ENCODE peak calls at places on chromosomes 13 and 19, in six cellular contexts. One of them, this sample, is unnamed.

GRCh38 chr19:7992575-7992974 is 12.9 kb downstream of the ELAVL1 start:
- DNase-seq in mammary epithelial cell: no peak
- DNase-seq in BE2C: no peak
- DNase-seq in A549: no peak
- DNase-seq in fibroblast of mammary gland: no peak
- DNase-seq in left ventricle myocardium inferior: no peak
- DNase-seq in this sample: no peak

GRCh38 chr13:80824231-80824630 is 483.3 kb upstream of the SPRY2 start:
- DNase-seq in mammary epithelial cell: no peak
- DNase-seq in BE2C: no peak
- DNase-seq in A549: no peak
- DNase-seq in fibroblast of mammary gland: peak
- DNase-seq in left ventricle myocardium inferior: no peak
- DNase-seq in this sample: no peak

GRCh38 chr19:13492128-13492527 is 14.2 kb downstream of the CACNA1A start:
- DNase-seq in mammary epithelial cell: peak
- DNase-seq in BE2C: no peak
- DNase-seq in A549: no peak
- DNase-seq in fibroblast of mammary gland: peak
- DNase-seq in left ventricle myocardium inferior: no peak
- DNase-seq in this sample: no peak

GRCh38 chr13:26480246-26480855 is 77.1 kb upstream of the WASF3 start:
- DNase-seq in mammary epithelial cell: no peak
- DNase-seq in BE2C: no peak
- DNase-seq in A549: no peak
- DNase-seq in fibroblast of mammary gland: no peak
- DNase-seq in left ventricle myocardium inferior: no peak
- DNase-seq in this sample: no peak

GRCh38 chr19:41564515-41565383 is 11.2 kb upstream of the CEACAM21 start:
- DNase-seq in mammary epithelial cell: no peak
- DNase-seq in BE2C: no peak
- DNase-seq in A549: no peak
- DNase-seq in fibroblast of mammary gland: no peak
- DNase-seq in left ventricle myocardium inferior: no peak
- DNase-seq in this sample: peak

GRCh38 chr19:36604656-36605100 is 435 bp upstream of the ZNF382 start:
- DNase-seq in mammary epithelial cell: peak
- DNase-seq in BE2C: peak
- DNase-seq in A549: no peak
- DNase-seq in fibroblast of mammary gland: peak
- DNase-seq in left ventricle myocardium inferior: peak
- DNase-seq in this sample: peak

GRCh38 chr13:104181526-104182231 is 1115.5 kb upstream of the SLC10A2 start:
- DNase-seq in mammary epithelial cell: no peak
- DNase-seq in BE2C: no peak
- DNase-seq in A549: no peak
- DNase-seq in fibroblast of mammary gland: no peak
- DNase-seq in left ventricle myocardium inferior: no peak
- DNase-seq in this sample: no peak

GRCh38 chr19:3423183-3423829 is 56.9 kb downstream of the NFIC start:
- DNase-seq in mammary epithelial cell: no peak
- DNase-seq in BE2C: peak
- DNase-seq in A549: no peak
- DNase-seq in fibroblast of mammary gland: peak
- DNase-seq in left ventricle myocardium inferior: peak
- DNase-seq in this sample: no peak

GRCh38 chr13:79779761-79780160 is 298.8 kb downstream of the NDFIP2 start:
- DNase-seq in mammary epithelial cell: peak
- DNase-seq in BE2C: no peak
- DNase-seq in A549: no peak
- DNase-seq in fibroblast of mammary gland: peak
- DNase-seq in left ventricle myocardium inferior: no peak
- DNase-seq in this sample: peak

GRCh38 chr13:76016799-76017198 is 380.7 kb downstream of the LMO7 start:
- DNase-seq in mammary epithelial cell: peak
- DNase-seq in BE2C: peak
- DNase-seq in A549: no peak
- DNase-seq in fibroblast of mammary gland: peak
- DNase-seq in left ventricle myocardium inferior: no peak
- DNase-seq in this sample: peak

GRCh38 chr13:113959198-113959597 is 14.7 kb downstream of the C13orf46 start:
- DNase-seq in mammary epithelial cell: peak
- DNase-seq in BE2C: no peak
- DNase-seq in A549: no peak
- DNase-seq in fibroblast of mammary gland: peak
- DNase-seq in left ventricle myocardium inferior: no peak
- DNase-seq in this sample: no peak

GRCh38 chr13:98752111-98752941 is at the start of gene SLC15A1:
- DNase-seq in mammary epithelial cell: no peak
- DNase-seq in BE2C: no peak
- DNase-seq in A549: no peak
- DNase-seq in fibroblast of mammary gland: no peak
- DNase-seq in left ventricle myocardium inferior: no peak
- DNase-seq in this sample: no peak

GRCh38 chr13:44786724-44787123 is 202.5 kb downstream of the NUFIP1 start:
- DNase-seq in mammary epithelial cell: no peak
- DNase-seq in BE2C: no peak
- DNase-seq in A549: no peak
- DNase-seq in fibroblast of mammary gland: peak
- DNase-seq in left ventricle myocardium inferior: no peak
- DNase-seq in this sample: no peak

GRCh38 chr19:48683349-48683748 is 10.5 kb upstream of the NTN5 start:
- DNase-seq in mammary epithelial cell: no peak
- DNase-seq in BE2C: peak
- DNase-seq in A549: no peak
- DNase-seq in fibroblast of mammary gland: peak
- DNase-seq in left ventricle myocardium inferior: peak
- DNase-seq in this sample: no peak

GRCh38 chr13:75635621-75636338 is at the start of gene LMO7:
- DNase-seq in mammary epithelial cell: peak
- DNase-seq in BE2C: peak
- DNase-seq in A549: peak
- DNase-seq in fibroblast of mammary gland: no peak
- DNase-seq in left ventricle myocardium inferior: peak
- DNase-seq in this sample: peak

GRCh38 chr13:28684257-28684656 is 25.3 kb downstream of the POMP start:
- DNase-seq in mammary epithelial cell: peak
- DNase-seq in BE2C: peak
- DNase-seq in A549: no peak
- DNase-seq in fibroblast of mammary gland: no peak
- DNase-seq in left ventricle myocardium inferior: no peak
- DNase-seq in this sample: no peak

GRCh38 chr13:47628666-47629065 is 372.4 kb downstream of the SUCLA2 start:
- DNase-seq in mammary epithelial cell: peak
- DNase-seq in BE2C: no peak
- DNase-seq in A549: no peak
- DNase-seq in fibroblast of mammary gland: peak
- DNase-seq in left ventricle myocardium inferior: no peak
- DNase-seq in this sample: no peak

GRCh38 chr19:38951187-38951586 is 20.4 kb downstream of the MRPS12 start:
- DNase-seq in mammary epithelial cell: no peak
- DNase-seq in BE2C: no peak
- DNase-seq in A549: no peak
- DNase-seq in fibroblast of mammary gland: no peak
- DNase-seq in left ventricle myocardium inferior: no peak
- DNase-seq in this sample: no peak

GRCh38 chr19:38952395-38953165 is 21.8 kb downstream of the MRPS12 start:
- DNase-seq in mammary epithelial cell: no peak
- DNase-seq in BE2C: peak
- DNase-seq in A549: peak
- DNase-seq in fibroblast of mammary gland: no peak
- DNase-seq in left ventricle myocardium inferior: no peak
- DNase-seq in this sample: peak

GRCh38 chr19:38953677-38954076 is 21.9 kb downstream of the FBXO17 start:
- DNase-seq in mammary epithelial cell: no peak
- DNase-seq in BE2C: no peak
- DNase-seq in A549: no peak
- DNase-seq in fibroblast of mammary gland: no peak
- DNase-seq in left ventricle myocardium inferior: no peak
- DNase-seq in this sample: no peak

GRCh38 chr19:38946229-38947010 is 15.7 kb downstream of the MRPS12 start:
- DNase-seq in mammary epithelial cell: no peak
- DNase-seq in BE2C: no peak
- DNase-seq in A549: no peak
- DNase-seq in fibroblast of mammary gland: no peak
- DNase-seq in left ventricle myocardium inferior: no peak
- DNase-seq in this sample: no peak

DNA sequence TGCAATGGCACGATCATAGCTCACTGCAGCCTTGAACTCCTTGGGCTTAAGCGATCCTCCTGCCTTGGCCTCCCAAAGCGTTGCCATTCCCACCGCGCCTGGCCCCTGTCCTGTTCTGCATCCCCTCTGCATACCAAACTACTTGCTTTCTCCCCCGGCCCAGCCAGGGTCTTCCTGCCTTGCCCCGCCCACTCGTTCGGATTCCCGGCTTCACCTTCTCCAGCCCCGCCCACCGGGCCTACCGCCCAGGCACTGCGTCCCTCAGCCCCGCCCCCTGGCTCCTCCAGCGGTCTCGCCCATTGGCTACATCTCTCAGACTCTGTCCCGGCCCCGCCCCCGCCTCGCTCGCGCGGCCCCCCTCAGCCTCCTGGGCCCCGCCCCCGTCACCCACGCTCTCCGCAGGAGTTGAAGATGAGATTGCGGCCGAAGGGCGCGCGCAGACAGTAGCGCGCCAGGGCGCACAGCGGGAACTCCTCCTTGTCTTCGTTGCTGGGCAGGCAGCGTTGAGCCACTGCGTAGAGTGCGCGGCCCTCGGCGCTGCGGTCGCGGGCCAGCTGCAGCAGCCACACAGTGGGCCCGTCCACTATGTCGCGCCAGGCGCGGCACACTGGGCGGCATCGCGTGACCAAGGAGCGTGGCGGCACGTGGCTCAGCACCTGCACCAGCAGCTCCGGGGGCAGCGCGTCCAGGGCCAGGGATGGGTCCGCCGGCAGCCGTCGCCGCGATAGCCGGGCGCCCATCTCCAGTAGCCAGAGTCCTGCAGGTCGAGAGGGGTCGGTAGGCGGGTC is 19.0 kb downstream of the MRPS12 start:
- DNase-seq in mammary epithelial cell: peak
- DNase-seq in BE2C: peak
- DNase-seq in A549: no peak
- DNase-seq in fibroblast of mammary gland: peak
- DNase-seq in left ventricle myocardium inferior: peak
- DNase-seq in this sample: no peak
- H3K4me3 ChIP-seq in mammary epithelial cell: peak
- H3K4me3 ChIP-seq in BE2C: peak
- H3K4me3 ChIP-seq in A549: no peak
- H3K4me3 ChIP-seq in fibroblast of mammary gland: peak
- H3K4me3 ChIP-seq in left ventricle myocardium inferior: peak
- H3K4me3 ChIP-seq in this sample: no peak

GRCh38 chr13:32734511-32734910 is 148.3 kb downstream of the PDS5B start:
- DNase-seq in mammary epithelial cell: peak
- DNase-seq in BE2C: peak
- DNase-seq in A549: no peak
- DNase-seq in fibroblast of mammary gland: peak
- DNase-seq in left ventricle myocardium inferior: no peak
- DNase-seq in this sample: peak

GRCh38 chr13:32731074-32731473 is 144.8 kb downstream of the PDS5B start:
- DNase-seq in mammary epithelial cell: no peak
- DNase-seq in BE2C: no peak
- DNase-seq in A549: no peak
- DNase-seq in fibroblast of mammary gland: no peak
- DNase-seq in left ventricle myocardium inferior: no peak
- DNase-seq in this sample: no peak

GRCh38 chr13:32733685-32734084 is 147.4 kb downstream of the PDS5B start:
- DNase-seq in mammary epithelial cell: no peak
- DNase-seq in BE2C: no peak
- DNase-seq in A549: no peak
- DNase-seq in fibroblast of mammary gland: no peak
- DNase-seq in left ventricle myocardium inferior: no peak
- DNase-seq in this sample: no peak

GRCh38 chr13:32728327-32728726 is 142.1 kb downstream of the PDS5B start:
- DNase-seq in mammary epithelial cell: no peak
- DNase-seq in BE2C: no peak
- DNase-seq in A549: no peak
- DNase-seq in fibroblast of mammary gland: no peak
- DNase-seq in left ventricle myocardium inferior: no peak
- DNase-seq in this sample: no peak

GRCh38 chr13:32731576-32731975 is 145.3 kb downstream of the PDS5B start:
- DNase-seq in mammary epithelial cell: peak
- DNase-seq in BE2C: no peak
- DNase-seq in A549: no peak
- DNase-seq in fibroblast of mammary gland: peak
- DNase-seq in left ventricle myocardium inferior: no peak
- DNase-seq in this sample: no peak
- H3K4me3 ChIP-seq in mammary epithelial cell: no peak
- H3K4me3 ChIP-seq in BE2C: no peak
- H3K4me3 ChIP-seq in A549: no peak
- H3K4me3 ChIP-seq in fibroblast of mammary gland: no peak
- H3K4me3 ChIP-seq in left ventricle myocardium inferior: no peak
- H3K4me3 ChIP-seq in this sample: no peak

GRCh38 chr13:112767506-112768471 is 78.0 kb downstream of the ATP11A start:
- DNase-seq in mammary epithelial cell: no peak
- DNase-seq in BE2C: no peak
- DNase-seq in A549: no peak
- DNase-seq in fibroblast of mammary gland: no peak
- DNase-seq in left ventricle myocardium inferior: peak
- DNase-seq in this sample: no peak
- H3K4me3 ChIP-seq in mammary epithelial cell: no peak
- H3K4me3 ChIP-seq in BE2C: no peak
- H3K4me3 ChIP-seq in A549: no peak
- H3K4me3 ChIP-seq in fibroblast of mammary gland: no peak
- H3K4me3 ChIP-seq in left ventricle myocardium inferior: no peak
- H3K4me3 ChIP-seq in this sample: no peak

GRCh38 chr13:46578590-46578975 is 25.6 kb downstream of the LRCH1 start:
- DNase-seq in mammary epithelial cell: no peak
- DNase-seq in BE2C: no peak
- DNase-seq in A549: no peak
- DNase-seq in fibroblast of mammary gland: no peak
- DNase-seq in left ventricle myocardium inferior: no peak
- DNase-seq in this sample: no peak

GRCh38 chr13:46577656-46578589 is 25.0 kb downstream of the LRCH1 start:
- DNase-seq in mammary epithelial cell: no peak
- DNase-seq in BE2C: no peak
- DNase-seq in A549: no peak
- DNase-seq in fibroblast of mammary gland: peak
- DNase-seq in left ventricle myocardium inferior: no peak
- DNase-seq in this sample: peak

GRCh38 chr13:46582190-46582589 is 29.2 kb downstream of the LRCH1 start:
- DNase-seq in mammary epithelial cell: no peak
- DNase-seq in BE2C: no peak
- DNase-seq in A549: no peak
- DNase-seq in fibroblast of mammary gland: no peak
- DNase-seq in left ventricle myocardium inferior: no peak
- DNase-seq in this sample: no peak

GRCh38 chr13:46575843-46576242 is 22.9 kb downstream of the LRCH1 start:
- DNase-seq in mammary epithelial cell: peak
- DNase-seq in BE2C: no peak
- DNase-seq in A549: no peak
- DNase-seq in fibroblast of mammary gland: peak
- DNase-seq in left ventricle myocardium inferior: no peak
- DNase-seq in this sample: peak

DNA sequence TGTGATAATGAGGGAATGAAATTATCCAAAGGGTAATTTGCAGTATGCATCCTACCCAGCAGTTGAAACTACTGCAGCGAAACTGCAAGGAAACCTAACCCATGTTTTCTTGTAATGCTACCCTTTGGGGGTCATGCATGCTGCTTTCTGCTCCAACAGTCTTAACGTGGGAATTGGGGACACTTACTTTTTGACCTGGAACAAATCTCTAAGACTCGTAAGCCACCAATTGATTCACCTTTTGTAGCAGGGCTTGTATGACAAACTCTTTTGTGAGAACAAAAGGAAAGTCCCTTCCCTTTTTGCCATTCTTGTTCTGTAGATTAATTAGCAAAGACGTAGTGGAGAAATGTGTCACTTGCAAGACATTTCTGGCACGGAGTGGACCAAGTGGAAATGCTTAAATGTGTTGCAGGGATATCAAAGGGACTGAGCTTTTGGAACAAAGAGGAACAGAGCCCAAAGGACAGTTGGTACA is 27.4 kb downstream of the LRCH1 start:
- DNase-seq in mammary epithelial cell: no peak
- DNase-seq in BE2C: no peak
- DNase-seq in A549: no peak
- DNase-seq in fibroblast of mammary gland: no peak
- DNase-seq in left ventricle myocardium inferior: no peak
- DNase-seq in this sample: no peak
- H3K4me3 ChIP-seq in mammary epithelial cell: no peak
- H3K4me3 ChIP-seq in BE2C: no peak
- H3K4me3 ChIP-seq in A549: no peak
- H3K4me3 ChIP-seq in fibroblast of mammary gland: no peak
- H3K4me3 ChIP-seq in left ventricle myocardium inferior: no peak
- H3K4me3 ChIP-seq in this sample: no peak